ENCODE peak calls at places on chromosomes 6 and 20, in five cellular contexts. X, I, F, W and A are unnamed samples.

GRCh38 chr6:13708679-13709261 is 2.9 kb downstream of the RANBP9 start:
- DNase-seq in F (no peak), I (no peak), X (no peak), W (no peak), A (no peak)

GRCh38 chr6:141316236-141316635 is 816.5 kb upstream of the GJE1 start:
- DNase-seq in F (no peak), I (no peak), X (no peak), W (no peak), A (no peak)

GRCh38 chr20:35316086-35316485 is 23.9 kb upstream of the FAM83C start:
- DNase-seq in I (no peak), X (no peak), W (no peak), F (no peak), A (no peak)

GRCh38 chr20:3177746-3178477 is 4.6 kb upstream of the LZTS3 start:
- DNase-seq in W (no peak), F (no peak), X (no peak), I (no peak), A (no peak)

GRCh38 chr6:156883497-156884252 is 106.5 kb downstream of the ARID1B start:
- DNase-seq in W (peak; percentile 69), X (no peak), F (no peak), I (no peak), A (no peak)

GRCh38 chr20:53773792-53774371 is 180.2 kb upstream of the ZNF217 start:
- DNase-seq in W (no peak), X (no peak), I (no peak), F (no peak), A (no peak)

GRCh38 chr6:43050981-43051380 is 2.7 kb downstream of the CUL7 start:
- DNase-seq in F (no peak), X (no peak), W (no peak), I (no peak), A (no peak)

GRCh38 chr6:9140181-9140580 is 704.8 kb upstream of the SLC35B3 start:
- DNase-seq in X (no peak), I (no peak), W (peak; percentile 46), F (no peak), A (no peak)

GRCh38 chr6:154773610-154774089 is 40.4 kb downstream of the SCAF8 start:
- DNase-seq in X (no peak), I (no peak), W (no peak), F (no peak), A (no peak)

GRCh38 chr6:131635384-131636340 is 1.4 kb upstream of the ENPP3 start:
- DNase-seq in F (no peak), W (peak; percentile 49), I (no peak), X (peak; percentile 51), A (no peak)

GRCh38 chr6:65088575-65088974 is 618.5 kb downstream of the EYS start:
- DNase-seq in W (no peak), F (no peak), I (no peak), X (no peak), A (no peak)

GRCh38 chr20:63232235-63233060 is 3.3 kb upstream of the BIRC7 start:
- DNase-seq in X (peak; percentile 87), W (no peak), I (peak; percentile 1), F (peak; percentile 6), A (no peak)

GRCh38 chr6:145863988-145864616 is 49.5 kb upstream of the FBXO30 start:
- DNase-seq in X (no peak), F (no peak), I (no peak), W (no peak), A (no peak)
- H3K4me3 ChIP-seq in X (no peak overlapping the region), F (no peak overlapping the region), I (no peak overlapping the region), W (no peak overlapping the region), A (no peak overlapping the region)

DNA sequence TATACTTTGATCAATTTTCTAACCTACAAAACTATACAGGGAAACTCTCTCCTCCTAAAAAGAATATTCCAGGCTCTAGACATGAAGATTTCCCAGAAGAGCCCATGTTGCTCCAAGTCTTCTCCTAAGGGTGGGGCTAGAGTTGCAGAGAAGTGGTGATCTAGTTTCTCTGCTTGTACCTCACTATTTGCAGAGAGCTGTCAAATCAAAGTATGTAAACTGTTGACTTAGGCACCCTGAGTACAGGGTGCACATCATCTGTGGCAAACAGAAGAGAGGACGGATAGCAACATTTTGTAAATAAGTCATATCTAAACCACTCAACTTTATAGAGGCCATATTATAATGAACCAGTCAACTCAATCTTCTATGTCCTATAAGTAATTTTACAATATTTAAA is 250.1 kb downstream of the KHDRBS2 start:
- DNase-seq in I (no peak), W (no peak), F (no peak), X (no peak), A (no peak)
- H3K4me3 ChIP-seq in I (no peak overlapping the region), W (no peak overlapping the region), F (no peak overlapping the region), X (no peak overlapping the region), A (no peak overlapping the region)

GRCh38 chr20:57481281-57481711 is 43.6 kb downstream of the CTCFL start:
- DNase-seq in X (no peak), W (peak; percentile 46), F (no peak), I (no peak), A (no peak)

GRCh38 chr20:57479196-57479595 is 45.7 kb downstream of the CTCFL start:
- DNase-seq in I (no peak), F (no peak), X (no peak), W (peak; percentile 17), A (no peak)

GRCh38 chr20:57482148-57482547 is 42.8 kb downstream of the CTCFL start:
- DNase-seq in F (no peak), W (peak; percentile 40), I (no peak), X (no peak), A (no peak)

GRCh38 chr20:57482796-57483195 is 42.1 kb downstream of the CTCFL start:
- DNase-seq in W (peak; percentile 24), F (no peak), X (no peak), I (no peak), A (no peak)

DNA sequence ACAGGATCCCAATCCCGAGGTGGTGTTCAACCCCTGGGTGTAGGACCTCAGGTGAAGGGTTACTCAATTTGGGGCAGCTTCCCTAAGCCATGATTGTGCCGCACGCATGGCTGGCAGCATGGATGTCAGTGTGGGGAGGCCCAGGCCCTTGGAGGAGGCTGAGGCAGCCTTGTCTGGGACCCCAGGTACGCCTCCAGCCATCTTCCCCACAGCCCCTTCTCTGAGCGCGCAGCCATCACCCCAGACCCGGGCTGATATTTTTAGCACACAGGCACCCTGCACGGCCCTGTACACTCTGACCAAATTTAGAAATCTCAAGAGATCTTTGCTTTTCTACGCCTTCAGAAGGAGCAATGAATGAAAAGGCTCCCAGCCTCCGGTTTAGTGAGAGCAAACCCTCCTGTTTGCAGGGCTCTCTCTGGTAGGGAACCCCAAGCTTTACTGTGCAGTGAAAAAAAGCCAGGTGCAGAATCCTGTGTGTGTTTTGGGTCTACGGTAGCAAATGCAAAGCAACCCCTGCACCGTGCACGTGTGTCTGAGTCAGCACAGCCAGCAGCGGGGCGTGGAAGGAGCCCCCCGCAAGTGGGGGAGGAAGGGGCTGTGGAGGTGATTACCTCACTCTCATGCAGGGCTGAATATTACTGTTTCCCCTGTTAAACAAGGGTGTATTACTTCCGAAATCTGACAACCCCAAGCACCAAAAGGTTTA is 44.3 kb downstream of the CTCFL start:
- DNase-seq in W (peak; percentile 60), I (no peak), X (no peak), F (no peak), A (no peak)
- H3K4me3 ChIP-seq in W (no peak overlapping the region), I (no peak overlapping the region), X (no peak overlapping the region), F (no peak overlapping the region), A (peak overlapping the region; percentile 40)

DNA sequence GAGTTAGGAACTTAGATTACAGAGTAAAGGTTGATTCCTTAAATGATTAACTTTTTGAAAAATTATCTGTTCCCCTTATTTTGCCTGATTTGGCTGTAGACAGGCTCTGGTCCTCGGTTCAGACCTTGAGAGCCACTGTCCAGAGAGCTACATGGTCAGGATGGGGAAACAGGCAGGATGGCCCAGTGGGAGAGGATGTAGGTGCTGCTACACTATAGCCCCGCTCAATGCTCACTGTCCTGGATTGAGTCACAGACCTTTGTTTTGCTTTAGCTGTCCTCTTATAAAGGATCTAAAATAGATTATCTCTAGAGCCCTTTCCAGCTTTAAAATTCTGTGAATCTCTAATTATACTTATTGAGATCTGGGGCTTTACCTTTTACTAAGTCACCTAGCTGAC is 1.3 kb upstream of the FBXO30 start:
- DNase-seq in I (no peak), W (no peak), X (no peak), F (no peak), A (no peak)
- H3K4me3 ChIP-seq in I (peak overlapping the region; percentile 63), W (peak overlapping the region; percentile 92), X (peak overlapping the region; percentile 86), F (peak overlapping the region; percentile 73), A (peak overlapping the region; percentile 87)

GRCh38 chr6:78614961-78615360 is 252.4 kb upstream of the IRAK1BP1 start:
- DNase-seq in F (no peak), W (no peak), I (no peak), X (no peak), A (no peak)
- H3K4me3 ChIP-seq in F (no peak overlapping the region), W (no peak overlapping the region), I (no peak overlapping the region), X (no peak overlapping the region), A (peak overlapping the region; percentile 2)

DNA sequence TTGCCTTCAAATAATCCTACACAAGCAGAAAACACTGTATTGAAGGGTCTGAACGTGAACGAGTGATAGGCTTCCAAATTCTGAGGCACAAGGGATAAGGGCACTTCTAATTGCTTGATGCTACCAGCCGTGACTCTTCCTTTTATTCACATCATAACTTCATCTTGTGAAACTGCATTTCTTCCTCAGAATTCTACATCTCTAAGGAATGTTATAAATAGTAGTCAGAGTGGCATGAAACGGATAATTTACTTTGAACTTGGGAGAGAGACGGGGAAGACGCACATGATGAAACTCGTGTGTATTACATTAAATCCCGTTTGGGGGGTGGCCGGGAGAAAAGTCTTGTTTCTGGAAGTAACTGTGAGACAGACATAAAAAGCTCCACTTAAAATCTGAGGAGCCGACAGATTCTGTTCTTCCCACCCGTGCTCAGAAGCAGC is 754 bp downstream of the HDDC2 start:
- DNase-seq in X (no peak), F (no peak), W (no peak), I (no peak), A (no peak)
- H3K4me3 ChIP-seq in X (peak overlapping the region; percentile 85), F (peak overlapping the region; percentile 56), W (peak overlapping the region; percentile 89), I (peak overlapping the region; percentile 52), A (peak overlapping the region; percentile 83)

GRCh38 chr6:83192871-83193746 is at the start of the genes PGM3 and RWDD2A:
- DNase-seq in X (peak; percentile 51), F (peak; percentile 97), W (peak; percentile 97), I (peak; percentile 92), A (peak; percentile 67)

GRCh38 chr6:83198486-83199172 is 5.5 kb downstream of the RWDD2A start:
- DNase-seq in X (no peak), W (no peak), I (no peak), F (no peak), A (no peak)

GRCh38 chr6:83192456-83192855 is 609 bp downstream of the PGM3 start:
- DNase-seq in I (no peak), W (no peak), F (no peak), X (no peak), A (no peak)

GRCh38 chr6:83190596-83190995 is 2.5 kb downstream of the PGM3 start:
- DNase-seq in F (no peak), I (no peak), X (no peak), W (no peak), A (no peak)

GRCh38 chr6:83193747-83194582 is 808 bp downstream of the RWDD2A start:
- DNase-seq in F (peak; percentile 79), I (peak; percentile 49), W (peak; percentile 57), X (no peak), A (no peak)
- H3K4me3 ChIP-seq in F (peak overlapping the region; percentile 78), I (peak overlapping the region; percentile 90), W (peak overlapping the region; percentile 91), X (peak overlapping the region; percentile 99), A (peak overlapping the region; percentile 88)